ENCODE peak calls at places on chromosomes 13 and 19, in nine cellular contexts. G is BJ; D is left ventricle myocardium inferior; R is CD8-positive, alpha-beta T cell; S is astrocyte of the spinal cord; A is neural progenitor cell; W is MM.1S; T is A549; E is GM20000. I is an unnamed sample.

GRCh38 chr13:113448545-113448884 is 4.8 kb downstream of the ADPRHL1 start:
- DNase-seq in G (no peak), D (peak), R (no peak), S (no peak), A (no peak), W (no peak), T (no peak), E (no peak), I (peak)

GRCh38 chr13:48586591-48587103 is 53.8 kb upstream of the RCBTB2 start:
- DNase-seq in G (no peak), D (peak), R (peak), S (peak), A (no peak), W (no peak), T (no peak), E (no peak), I (peak)

GRCh38 chr13:29959086-29959485 is 108.7 kb upstream of the UBL3 start:
- DNase-seq in G (no peak), D (no peak), R (peak), S (no peak), A (no peak), W (no peak), T (no peak), E (no peak), I (no peak)

GRCh38 chr13:112576191-112576590 is 11.8 kb downstream of the TUBGCP3 start:
- DNase-seq in G (no peak), D (no peak), R (no peak), S (no peak), A (no peak), W (no peak), T (no peak), E (no peak), I (no peak)

GRCh38 chr13:25874907-25875306 is 176.9 kb downstream of the SHISA2 start:
- DNase-seq in G (no peak), D (no peak), R (peak), S (no peak), A (no peak), W (no peak), T (no peak), E (no peak), I (no peak)

GRCh38 chr19:6412111-6412999 is 12.3 kb downstream of the KHSRP start:
- DNase-seq in G (no peak), D (no peak), R (peak), S (no peak), A (peak), W (peak), T (peak), E (peak), I (peak)

GRCh38 chr19:36115453-36116343 is at the start of gene TBCB:
- DNase-seq in G (no peak), D (peak), R (peak), S (peak), A (peak), W (peak), T (peak), E (peak), I (no peak)

GRCh38 chr19:7730286-7731217 is 1.4 kb downstream of the CLEC4G start:
- DNase-seq in G (no peak), D (no peak), R (no peak), S (no peak), A (no peak), W (no peak), T (no peak), E (no peak), I (no peak)

GRCh38 chr13:53206455-53206854 is 177.8 kb downstream of the OLFM4 start:
- DNase-seq in G (no peak), D (no peak), R (no peak), S (no peak), A (no peak), W (no peak), T (peak), E (no peak), I (no peak)

GRCh38 chr19:10553087-10553667 is 9.5 kb downstream of the ATG4D start:
- DNase-seq in G (no peak), D (no peak), R (peak), S (no peak), A (no peak), W (no peak), T (no peak), E (peak), I (no peak)

GRCh38 chr19:4969772-4970531 is 1.0 kb downstream of the KDM4B start:
- DNase-seq in G (no peak), D (no peak), R (no peak), S (peak), A (peak), W (peak), T (no peak), E (peak), I (no peak)

DNA sequence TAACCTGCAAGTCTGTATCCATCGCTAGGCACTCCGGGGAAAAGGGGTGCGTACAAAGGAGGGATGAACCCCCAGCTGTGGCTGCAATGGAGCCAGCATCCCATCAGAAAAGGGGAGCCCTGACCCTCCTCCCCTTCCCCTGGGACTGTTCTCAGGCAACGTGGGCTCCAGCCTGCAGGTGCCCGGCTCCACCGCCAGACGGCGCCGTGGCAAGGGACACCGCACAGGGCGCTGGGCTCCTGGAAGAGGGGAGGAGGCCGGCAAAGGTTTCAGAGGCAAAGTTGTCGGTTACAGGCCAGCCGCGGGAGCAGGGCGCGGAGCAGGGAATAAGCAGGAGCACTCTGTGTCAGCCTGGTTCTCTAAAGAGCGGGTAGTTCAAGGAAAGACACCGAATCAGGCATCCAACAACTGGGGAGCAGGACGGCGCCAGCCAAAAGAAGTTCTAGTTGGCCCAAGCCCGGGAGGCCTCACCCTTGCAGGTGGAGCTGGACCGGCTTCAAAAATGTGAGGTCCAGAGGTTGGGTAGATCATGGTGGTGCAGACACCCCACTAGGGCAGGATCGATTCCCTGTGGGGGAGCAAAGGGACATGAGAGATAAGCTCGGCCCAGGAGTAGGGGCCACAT is 53.0 kb upstream of the ATP12A start:
- DNase-seq in G (no peak), D (no peak), R (no peak), S (no peak), A (peak), W (no peak), T (peak), E (no peak), I (no peak)
- TF ChIP-seq CTCF in G (peak), D (peak), R (no peak), S (peak), A (peak), W (peak), T (peak), E (peak), I (no peak)

DNA sequence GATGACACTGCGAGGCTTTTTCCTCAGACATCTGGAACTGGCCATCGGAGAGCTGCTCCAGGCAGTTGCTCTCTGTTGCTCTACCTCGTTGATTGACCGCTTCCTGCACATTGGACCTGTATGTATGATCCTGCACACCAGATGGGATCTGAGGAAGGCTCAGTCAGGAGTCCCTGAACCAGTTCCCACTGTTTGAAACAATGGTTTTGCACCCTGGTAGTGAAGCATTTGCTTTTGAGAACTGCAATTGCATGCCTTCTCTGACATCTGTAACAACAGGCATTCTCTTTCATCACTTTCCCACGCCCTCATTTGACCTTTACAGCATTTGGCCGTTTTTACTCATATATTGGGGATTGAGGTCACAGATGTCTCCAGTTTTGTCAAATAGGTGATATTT is 61.1 kb upstream of the NPAS1 start:
- DNase-seq in G (peak), D (no peak), R (no peak), S (no peak), A (peak), W (no peak), T (no peak), E (no peak), I (no peak)
- TF ChIP-seq CTCF in G (no peak), D (no peak), R (no peak), S (no peak), A (no peak), W (no peak), T (no peak), E (no peak), I (no peak)

DNA sequence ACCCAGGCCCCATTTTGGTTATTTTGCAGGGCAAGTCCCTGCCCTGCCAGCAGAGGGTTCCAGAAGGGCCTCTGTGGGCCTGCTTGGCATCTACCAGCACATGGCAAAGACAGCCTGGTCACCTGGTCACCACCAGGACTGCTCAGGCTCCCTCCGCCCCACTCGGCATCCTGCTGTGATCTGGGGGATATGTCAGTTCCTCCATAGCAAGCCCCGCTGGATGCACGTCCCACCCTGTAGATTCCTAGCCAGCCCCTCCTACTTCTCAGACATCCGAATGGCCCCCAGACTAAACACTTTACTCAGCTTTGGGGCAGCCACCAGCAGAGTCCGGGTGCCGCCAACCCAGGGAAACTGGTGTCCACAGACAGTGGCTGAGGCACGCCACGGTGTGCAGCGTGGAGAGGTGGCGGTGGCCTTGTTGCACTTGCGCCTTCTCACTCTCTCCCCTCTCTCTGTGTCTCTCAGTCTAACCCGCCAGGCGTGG is 31.8 kb upstream of the USE1 start:
- DNase-seq in G (no peak), D (no peak), R (peak), S (no peak), A (no peak), W (no peak), T (no peak), E (no peak), I (no peak)
- TF ChIP-seq CTCF in G (no peak), D (no peak), R (no peak), S (no peak), A (no peak), W (no peak), T (no peak), E (no peak), I (no peak)

DNA sequence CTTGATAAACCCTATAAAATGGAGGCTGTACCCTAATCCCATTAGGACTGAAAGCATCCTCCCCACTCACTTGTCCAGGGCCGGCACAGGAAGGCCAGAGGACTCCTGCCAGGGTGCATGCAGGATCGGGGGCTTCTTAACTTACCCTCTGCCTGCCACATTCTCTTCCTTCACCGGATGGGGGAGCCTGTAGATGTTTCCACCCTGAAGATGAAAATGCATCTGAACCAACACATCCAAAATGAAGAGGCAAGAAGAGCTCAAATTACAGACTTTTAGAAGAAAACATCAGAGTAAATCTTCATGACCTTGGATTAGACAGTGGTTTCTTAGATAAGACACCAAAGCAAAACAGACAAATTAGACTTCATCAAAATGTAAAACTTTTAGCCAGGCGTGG is 25.9 kb upstream of the NAPA start:
- DNase-seq in G (no peak), D (no peak), R (no peak), S (peak), A (peak), W (no peak), T (peak), E (peak), I (no peak)
- TF ChIP-seq CTCF in G (peak), D (peak), R (no peak), S (peak), A (peak), W (peak), T (peak), E (peak), I (no peak)

DNA sequence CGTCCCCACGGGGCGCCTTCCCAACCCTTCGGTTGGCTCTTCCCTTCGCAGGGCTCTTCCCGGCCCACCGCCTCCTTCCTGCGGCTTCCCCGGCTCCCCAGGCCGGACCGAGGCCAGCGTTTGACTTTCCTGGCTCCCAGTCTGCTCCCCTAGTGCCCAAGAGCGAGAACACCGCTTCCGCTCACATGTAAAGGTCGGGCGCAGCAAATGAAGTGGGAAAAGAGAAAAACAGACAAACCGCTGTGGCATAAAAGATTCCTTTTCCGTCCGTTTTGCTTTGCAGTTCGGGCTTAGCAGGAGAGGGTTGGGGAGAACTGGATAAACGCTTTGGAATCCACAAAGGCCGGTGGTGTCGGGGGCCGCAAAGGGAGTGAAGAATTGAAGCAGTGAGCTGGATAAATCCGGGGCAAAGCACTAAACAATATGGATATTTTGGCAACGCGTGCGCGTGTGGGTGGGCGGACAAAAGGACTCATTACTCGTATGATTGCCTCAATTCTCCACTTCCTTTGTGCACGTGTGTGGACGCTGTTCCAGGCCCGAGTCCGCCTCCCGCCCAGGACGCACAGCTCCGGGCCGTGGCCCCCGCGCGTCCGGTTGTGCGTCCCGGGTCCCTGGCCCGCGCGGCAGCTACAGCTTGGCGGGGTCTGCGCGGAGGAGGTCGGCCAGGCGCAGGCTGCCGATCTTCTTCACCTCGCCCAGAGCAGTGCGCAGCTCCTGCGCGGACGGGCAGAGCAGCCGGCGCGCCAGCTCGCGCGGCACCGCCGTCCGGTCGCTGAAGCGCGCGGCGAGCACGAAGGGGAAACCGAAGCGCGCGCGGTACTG is 8.6 kb upstream of the CDX2 start:
- DNase-seq in G (no peak), D (no peak), R (no peak), S (no peak), A (peak), W (no peak), T (peak), E (peak), I (no peak)
- TF ChIP-seq CTCF in G (no peak), D (no peak), R (no peak), S (no peak), A (peak), W (no peak), T (no peak), E (no peak), I (peak)

GRCh38 chr13:94950303-94950702 is 238.0 kb upstream of the SOX21 start:
- DNase-seq in G (no peak), D (no peak), R (no peak), S (no peak), A (peak), W (no peak), T (no peak), E (no peak), I (no peak)
- TF ChIP-seq CTCF in G (no peak), D (no peak), R (no peak), S (peak), A (peak), W (no peak), T (no peak), E (no peak), I (no peak)

DNA sequence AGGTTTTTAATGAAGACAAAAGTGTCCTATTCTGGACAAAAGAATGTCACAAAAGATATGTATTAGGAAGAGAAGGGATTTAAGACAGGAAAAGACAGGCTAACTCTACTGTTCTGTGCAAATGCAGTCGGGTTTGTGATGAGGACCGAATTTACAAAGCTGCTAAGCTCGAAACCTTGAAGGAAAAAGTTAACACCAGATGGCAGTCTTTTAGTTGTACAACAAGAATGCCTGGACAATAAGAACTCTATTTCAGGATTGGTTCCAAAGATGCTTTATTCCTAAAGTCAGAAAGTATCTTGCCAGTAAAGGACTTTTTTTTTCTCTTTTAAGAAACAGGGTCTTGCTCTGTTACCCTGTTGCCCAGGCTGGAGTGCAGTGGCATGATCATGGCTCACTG is 51.1 kb downstream of the HS6ST3 start:
- DNase-seq in G (no peak), D (no peak), R (no peak), S (peak), A (peak), W (peak), T (peak), E (no peak), I (no peak)
- TF ChIP-seq CTCF in G (no peak), D (peak), R (no peak), S (peak), A (peak), W (peak), T (peak), E (no peak), I (no peak)

GRCh38 chr13:110705826-110706569 is at the start of gene CARS2:
- DNase-seq in G (peak), D (peak), R (peak), S (peak), A (peak), W (peak), T (peak), E (peak), I (peak)
- TF ChIP-seq CTCF in G (peak), D (peak), R (peak), S (no peak), A (no peak), W (peak), T (no peak), E (peak), I (no peak)

DNA sequence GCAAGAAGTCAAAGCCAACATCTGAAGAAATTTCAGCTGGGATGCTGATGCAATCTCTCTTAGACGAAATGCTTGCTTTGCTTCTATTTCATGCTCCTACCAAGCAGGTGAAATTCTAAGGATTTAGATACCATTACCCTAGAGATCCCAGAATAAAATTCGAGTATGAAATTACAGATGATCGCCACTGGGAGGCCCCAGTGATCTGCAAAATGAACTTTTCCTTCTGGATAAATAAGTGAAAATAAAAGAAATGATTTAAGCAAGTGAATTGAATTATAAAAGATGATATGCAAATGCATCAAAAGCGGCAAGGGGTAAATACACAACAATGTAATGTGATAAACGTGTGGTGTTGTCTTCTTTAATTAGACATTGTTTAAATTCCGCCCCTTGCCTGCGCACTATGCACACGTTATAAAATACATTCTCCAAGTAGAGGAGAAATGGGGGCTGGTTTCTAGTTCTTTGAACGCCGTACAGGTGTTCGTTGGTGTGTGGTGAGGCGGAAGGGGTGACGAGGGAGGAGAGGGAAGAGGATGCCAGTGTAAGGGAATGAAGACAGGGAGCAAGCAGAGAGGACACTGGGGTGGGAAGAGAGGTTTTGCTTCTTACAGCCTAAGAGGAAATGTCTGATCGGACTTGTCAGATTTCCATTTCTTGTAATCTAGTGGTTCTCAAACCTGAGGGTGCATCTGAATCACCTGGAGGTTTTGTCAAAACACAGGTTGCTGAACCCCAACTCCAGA is 58.0 kb downstream of the ERCC5 start:
- DNase-seq in G (no peak), D (no peak), R (no peak), S (peak), A (peak), W (no peak), T (peak), E (no peak), I (no peak)
- TF ChIP-seq CTCF in G (peak), D (peak), R (no peak), S (peak), A (peak), W (peak), T (peak), E (no peak), I (no peak)

GRCh38 chr13:23810842-23811241 is 78.4 kb downstream of the MIPEP start:
- DNase-seq in G (no peak), D (no peak), R (no peak), S (no peak), A (no peak), W (no peak), T (no peak), E (peak), I (peak)
- TF ChIP-seq CTCF in G (no peak), D (no peak), R (no peak), S (peak), A (peak), W (no peak), T (no peak), E (peak), I (no peak)

I was measured in Calu3.